ENCODE peak calls at places on chromosomes 1 and 21, in four cellular contexts. G is Kasumi-1, Y is fibroblast of mammary gland, R is GM19239. M is an unnamed sample.

GRCh38 chr21:42685036-42685435 is 31.6 kb downstream of the PDE9A start:
- DNase-seq in G (no peak), R (no peak), Y (no peak), M (no peak)

GRCh38 chr1:51044834-51045233 is 57.2 kb upstream of the C1orf185 start:
- DNase-seq in R (no peak), G (no peak), Y (peak), M (peak)

GRCh38 chr1:40477680-40478057 is 579 bp downstream of the ZFP69 start:
- DNase-seq in G (no peak), R (no peak), Y (peak), M (peak)

GRCh38 chr1:77416692-77417450 is 135.1 kb downstream of the AK5 start:
- DNase-seq in R (no peak), Y (peak), G (peak), M (peak)

GRCh38 chr21:42636535-42636914 is 16.9 kb upstream of the PDE9A start:
- DNase-seq in G (no peak), Y (peak), R (no peak), M (no peak)

GRCh38 chr1:94863297-94863911 is 43.2 kb downstream of the SLC44A3 start:
- DNase-seq in G (no peak), Y (peak), R (no peak), M (no peak)

GRCh38 chr1:238642231-238642630 is 744.1 kb upstream of the CHRM3 start:
- DNase-seq in R (no peak), Y (peak), G (peak), M (peak)

GRCh38 chr1:204647114-204647804 is 38.3 kb downstream of the LRRN2 start:
- DNase-seq in R (peak), G (peak), Y (peak), M (peak)

GRCh38 chr1:29975036-29975694 is 738.8 kb downstream of the PTPRU start:
- DNase-seq in G (no peak), Y (peak), R (no peak), M (peak)

GRCh38 chr1:75932304-75932703 is at the start of gene ASB17:
- DNase-seq in G (no peak), Y (no peak), R (no peak), M (no peak)

GRCh38 chr1:16173447-16174260 is 17.8 kb upstream of the EPHA2 start:
- DNase-seq in R (no peak), G (no peak), Y (no peak), M (no peak)

GRCh38 chr1:153752072-153752471 is 23.1 kb upstream of the SLC27A3 start:
- DNase-seq in Y (peak), G (no peak), R (no peak), M (no peak)

GRCh38 chr1:231162300-231162969 is 577 bp downstream of the TRIM67 start:
- DNase-seq in Y (peak), G (no peak), R (peak), M (peak)

GRCh38 chr1:119372493-119373086 is 4.0 kb downstream of the HAO2 start:
- DNase-seq in Y (peak), R (peak), G (peak), M (peak)

GRCh38 chr1:204507317-204508105 is 8.7 kb upstream of the MDM4 start:
- DNase-seq in R (no peak), Y (peak), G (peak), M (peak)

GRCh38 chr21:15293251-15293650 is 228.5 kb upstream of the NRIP1 start:
- DNase-seq in R (no peak), Y (peak), G (no peak), M (no peak)

GRCh38 chr1:63368131-63368530 is 704 bp downstream of the ALG6 start:
- DNase-seq in G (peak), Y (no peak), R (peak), M (no peak)

GRCh38 chr21:45290948-45291612 is 3.4 kb upstream of the POFUT2 start:
- DNase-seq in R (no peak), G (no peak), Y (peak), M (no peak)

GRCh38 chr21:33414068-33414467 is 10.9 kb downstream of the IFNGR2 start:
- DNase-seq in G (no peak), R (no peak), Y (no peak), M (no peak)

GRCh38 chr1:113095790-113096455 is 22.9 kb downstream of the LRIG2 start:
- DNase-seq in G (no peak), Y (no peak), R (no peak), M (no peak)

GRCh38 chr1:7478142-7478796 is 292.8 kb upstream of the VAMP3 start:
- DNase-seq in G (no peak), R (no peak), Y (no peak), M (no peak)

GRCh38 chr1:219812491-219813221 is 115.7 kb downstream of the SLC30A10 start:
- DNase-seq in R (peak), G (peak), Y (peak), M (peak)

GRCh38 chr1:39761016-39761415 is 10.1 kb downstream of the OXCT2 start:
- DNase-seq in R (no peak), Y (no peak), G (no peak), M (no peak)

GRCh38 chr1:231691618-231692259 is 65.1 kb downstream of the DISC1 start:
- DNase-seq in Y (peak), G (no peak), R (no peak), M (no peak)

GRCh38 chr1:115239148-115239820 is 98.8 kb downstream of the NGF start:
- DNase-seq in Y (peak), R (no peak), G (no peak), M (no peak)

GRCh38 chr1:227885648-227886502 is 61.9 kb downstream of the WNT9A start:
- DNase-seq in Y (peak), R (peak), G (no peak), M (no peak)

GRCh38 chr1:113073457-113073950 is 506 bp downstream of the LRIG2 start:
- DNase-seq in Y (peak), R (no peak), G (peak), M (no peak)

GRCh38 chr1:202235856-202236837 is 42.5 kb downstream of the LGR6 start:
- DNase-seq in R (peak), Y (peak), G (peak), M (peak)

M was measured in KBM-7.